ENCODE peak calls at places on chromosomes 12 and 14, in five cellular contexts. F is HepG2, N is left ventricle myocardium inferior, A is pancreas, M is stomach. P is an unnamed sample.

GRCh38 chr14:42316746-42317145 is 710.1 kb downstream of the LRFN5 start:
- DNase-seq in M (no peak), A (no peak), F (no peak), N (no peak), P (no peak)

GRCh38 chr12:117470804-117471203 is 109.4 kb upstream of the NOS1 start:
- DNase-seq in N (no peak), A (no peak), M (no peak), F (no peak), P (no peak)

GRCh38 chr12:83158613-83159207 is 472.0 kb downstream of the TMTC2 start:
- DNase-seq in F (no peak), M (no peak), A (no peak), N (no peak), P (no peak)

GRCh38 chr14:90569606-90570462 is 173.0 kb downstream of the CALM1 start:
- DNase-seq in N (no peak), A (no peak), M (no peak), F (no peak), P (no peak)

GRCh38 chr14:61934385-61934784 is 172.2 kb downstream of the SNAPC1 start:
- DNase-seq in M (no peak), A (no peak), N (no peak), F (no peak), P (no peak)

GRCh38 chr12:113853491-113853890 is 112.6 kb downstream of the RBM19 start:
- DNase-seq in M (no peak), N (no peak), A (no peak), F (no peak), P (no peak)

GRCh38 chr12:47870175-47870781 is 34.5 kb downstream of the VDR start:
- DNase-seq in N (peak; percentile 51), F (peak; percentile 54), M (peak; percentile 46), A (no peak), P (no peak)

GRCh38 chr12:118061876-118062791 is 1.2 kb upstream of the WSB2 start:
- DNase-seq in N (peak; percentile 29), A (peak; percentile 29), F (no peak), M (peak; percentile 45), P (peak; percentile 46)

GRCh38 chr14:67269338-67270060 is 28.3 kb downstream of the PALS1 start:
- DNase-seq in A (no peak), N (no peak), F (no peak), M (no peak), P (no peak)

GRCh38 chr12:75289678-75290200 is 40.4 kb downstream of the CAPS2 start:
- DNase-seq in A (no peak), M (no peak), N (no peak), F (no peak), P (no peak)

GRCh38 chr14:71142375-71143038 is 235.2 kb downstream of the PCNX1 start:
- DNase-seq in A (no peak), F (no peak), N (no peak), M (no peak), P (no peak)

DNA sequence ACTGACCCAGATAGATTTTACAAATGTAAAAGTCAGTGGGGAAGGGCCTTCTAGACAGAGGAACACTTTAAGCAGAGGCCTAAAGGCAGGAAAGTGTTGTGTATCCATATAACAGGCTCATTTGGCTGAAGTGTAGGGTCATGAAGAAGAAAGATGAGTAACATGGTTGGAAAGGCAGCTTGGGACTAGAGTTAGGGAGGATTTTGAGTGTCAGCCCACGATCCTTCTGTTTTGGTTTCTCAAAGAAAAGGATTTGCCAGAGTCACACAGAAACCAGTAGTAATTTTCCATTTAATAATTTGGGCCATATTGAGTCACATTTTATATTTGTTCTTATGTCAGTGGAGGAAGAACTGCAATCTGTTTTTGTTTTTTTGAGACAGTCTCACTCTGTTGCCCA is 76.4 kb downstream of the ZC3H14 start:
- DNase-seq in F (no peak), M (no peak), N (no peak), A (no peak), P (no peak)
- H3K4me1 ChIP-seq in F (no peaks in the 10 kb centered on the region), M (no peaks in the 10 kb centered on the region), N (no peaks in the 10 kb centered on the region), A (no peaks in the 10 kb centered on the region), P (no peaks in the 10 kb centered on the region)

DNA sequence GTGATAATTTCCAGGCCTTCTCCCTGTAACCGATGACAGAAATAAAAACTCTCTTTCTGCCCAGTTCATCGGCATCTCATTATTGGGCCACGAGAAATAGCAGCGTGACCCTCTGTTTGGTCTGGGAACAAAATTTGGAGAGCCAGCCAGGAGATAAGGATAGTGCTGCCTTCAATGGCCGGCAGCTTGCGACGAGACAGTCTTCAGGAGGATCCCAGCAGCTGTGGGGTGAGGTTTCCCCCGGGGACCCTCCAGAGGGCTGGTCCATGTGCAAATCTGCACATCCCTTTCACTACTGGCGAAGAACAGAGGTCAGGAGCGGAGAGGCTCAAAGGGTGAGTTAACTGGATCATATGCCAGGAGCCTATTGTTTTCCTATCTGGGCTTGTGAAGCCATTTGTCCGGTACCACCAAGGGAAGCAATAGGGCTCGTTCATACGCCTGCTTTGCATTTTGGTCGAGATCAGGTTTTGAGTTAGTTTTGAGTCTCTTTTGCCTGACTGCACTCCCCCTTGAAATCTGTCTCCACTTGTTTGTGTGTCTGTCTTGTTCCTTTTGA is 4.8 kb downstream of the SLC39A2 start:
- DNase-seq in A (no peak), N (peak; percentile 50), F (no peak), M (no peak), P (no peak)
- TF ChIP-seq CTCF in A (no peak), N (no peak), F (no peak), M (no peak), P (no peak)

DNA sequence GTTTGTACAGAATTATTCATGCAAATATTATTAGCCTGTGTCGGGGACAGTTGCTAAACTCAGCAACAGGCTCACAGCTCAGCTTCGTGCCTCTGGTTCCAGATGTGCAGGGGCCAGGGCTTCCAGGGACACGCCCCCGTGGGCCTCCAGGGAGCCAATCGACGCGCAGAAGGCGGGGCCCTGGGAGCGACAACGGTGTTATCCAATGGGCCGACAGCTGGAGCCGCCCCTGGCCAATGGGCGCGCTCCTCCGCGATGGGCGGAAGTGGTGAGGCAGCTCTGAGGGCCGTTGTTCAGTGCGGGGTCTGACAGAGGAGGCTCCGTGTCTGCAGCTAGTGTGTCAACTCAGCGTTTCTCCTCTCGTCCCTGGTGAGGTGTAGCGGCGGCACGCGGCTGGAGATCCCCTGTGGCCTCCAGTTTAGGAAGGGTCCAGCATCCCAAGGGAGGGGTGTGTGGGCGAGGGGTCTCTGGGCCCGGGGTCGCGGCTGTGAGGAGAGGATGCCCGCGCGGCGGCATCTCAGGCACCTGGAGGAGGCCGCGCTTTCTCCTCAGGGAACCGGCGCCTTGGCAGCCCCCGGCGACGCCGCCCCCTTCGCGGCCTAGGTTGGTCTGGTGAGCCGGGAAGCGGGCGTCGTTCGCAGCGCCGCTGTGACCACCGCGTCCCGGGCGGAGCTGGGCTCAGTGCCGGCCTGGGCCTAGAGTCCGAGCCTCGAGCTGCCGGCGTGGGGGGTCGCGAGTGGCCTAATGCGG is at the start of gene TRAFD1:
- DNase-seq in N (peak; percentile 98), A (peak; percentile 98), F (peak; percentile 94), M (peak; percentile 98), P (peak; percentile 96)
- H3K4me1 ChIP-seq in N (peaks cover 89% of the 10 kb centered on the region), A (peaks cover 33% of the 10 kb centered on the region), F (peaks cover 54% of the 10 kb centered on the region), M (peaks cover 71% of the 10 kb centered on the region), P (peaks cover 27% of the 10 kb centered on the region)

GRCh38 chr14:105944632-105945610 is 418.5 kb downstream of the TMEM121 start:
- DNase-seq in F (peak; percentile 67), N (peak; percentile 46), A (peak; percentile 72), M (peak; percentile 85), P (peak; percentile 56)
- TF ChIP-seq CTCF in F (peak; percentile 97), N (peak; percentile 76), A (peak; percentile 50), M (peak; percentile 79), P (peak; percentile 40)

GRCh38 chr12:3272958-3273357 is 195.8 kb downstream of the TSPAN9 start:
- DNase-seq in N (no peak), F (no peak), M (no peak), A (no peak), P (no peak)
- H3K4me1 ChIP-seq in N (peaks cover 81% of the 10 kb centered on the region), F (no peaks in the 10 kb centered on the region), M (peaks cover 10% of the 10 kb centered on the region), A (no peaks in the 10 kb centered on the region), P (peaks cover 4% of the 10 kb centered on the region)